ENCODE peak calls at places on chromosomes 7 and 10, in ten cellular contexts. M is psoas muscle; Q is NCI-H1105; Z is stimulated activated CD8-positive, alpha-beta memory T cell treated with anti-CD3 and anti-CD28 coated beads, Interleukin-2, amount 100 ng/mL, for 48 hours; H is AG08395; T is activated T-helper 9 cell treated with anti-CD3 and anti-CD28 coated beads, Interleukin-2, amount 50 U/mL, for 16 hours; G is NAMALWA; A is fibroblast of the aortic adventitia; P is T1000; J is H9. F is an unnamed sample.
A peak's percentile ranks its signal among the peaks of the same experiment; 100 is the strongest.

GRCh38 chr10:129936266-129936922 is 27.7 kb downstream of the EBF3 start:
- DNase-seq in Z (no peak), J (no peak), A (no peak), H (no peak), P (no peak), G (no peak), T (no peak), M (no peak), Q (no peak), F (no peak)

GRCh38 chr7:14734839-14735321 is 167.7 kb downstream of the DGKB start:
- DNase-seq in J (peak; percentile 86), Q (no peak), T (no peak), Z (no peak), M (no peak), A (no peak), P (no peak), G (peak; percentile 40), H (no peak), F (no peak)

GRCh38 chr10:113060221-113061053 is 110.4 kb downstream of the TCF7L2 start:
- DNase-seq in Z (no peak), J (no peak), P (no peak), G (no peak), H (no peak), T (no peak), A (peak; percentile 47), M (peak; percentile 64), Q (no peak), F (no peak)

GRCh38 chr7:2452074-2452507 is 24.1 kb downstream of the GRIFIN start:
- DNase-seq in P (no peak), G (peak; percentile 41), T (no peak), Q (no peak), Z (no peak), M (no peak), J (no peak), A (no peak), H (no peak), F (no peak)

GRCh38 chr10:8810677-8811076 is 756.2 kb downstream of the GATA3 start:
- DNase-seq in J (no peak), H (no peak), Q (no peak), T (no peak), A (no peak), P (no peak), M (no peak), Z (no peak), G (no peak), F (no peak)

GRCh38 chr10:121265320-121265719 is 332.9 kb downstream of the FGFR2 start:
- DNase-seq in J (no peak), H (no peak), Q (no peak), G (no peak), M (no peak), A (no peak), Z (no peak), T (no peak), P (no peak), F (no peak)

GRCh38 chr10:30542001-30542861 is 87.3 kb downstream of the LYZL2 start:
- DNase-seq in M (no peak), G (no peak), Q (no peak), J (no peak), A (no peak), Z (no peak), P (no peak), T (no peak), H (no peak), F (no peak)

GRCh38 chr10:13969118-13969791 is 361.5 kb downstream of the FRMD4A start:
- DNase-seq in P (peak; percentile 55), Z (no peak), G (no peak), Q (no peak), M (no peak), T (no peak), A (no peak), H (no peak), J (no peak), F (no peak)

GRCh38 chr10:59942556-59942955 is 36.2 kb upstream of the CCDC6 start:
- DNase-seq in A (no peak), G (no peak), T (no peak), Q (no peak), Z (no peak), M (no peak), P (no peak), H (no peak), J (no peak), F (no peak)

GRCh38 chr7:131540491-131541162 is 15.8 kb downstream of the PODXL start:
- DNase-seq in Q (no peak), T (no peak), P (no peak), J (no peak), H (no peak), M (no peak), A (no peak), G (no peak), Z (no peak), F (no peak)

GRCh38 chr10:22253578-22253882 is 35.7 kb upstream of the EBLN1 start:
- DNase-seq in J (no peak), H (no peak), M (peak; percentile 64), G (no peak), P (no peak), Q (no peak), A (no peak), T (peak; percentile 23), Z (no peak), F (no peak)

GRCh38 chr7:101121996-101122932 is 4.6 kb upstream of the SERPINE1 start:
- DNase-seq in P (peak; percentile 72), T (no peak), H (peak; percentile 90), G (no peak), J (peak; percentile 76), Q (no peak), A (peak; percentile 99), M (peak; percentile 82), Z (no peak), F (no peak)

GRCh38 chr10:43849551-43849950 is 200.9 kb upstream of the ZNF32 start:
- DNase-seq in J (no peak), Q (no peak), G (no peak), T (no peak), H (no peak), P (no peak), Z (no peak), A (no peak), M (no peak), F (no peak)

GRCh38 chr7:142097571-142097970 is 13.9 kb upstream of the MGAM2 start:
- DNase-seq in P (no peak), G (no peak), Q (no peak), J (no peak), M (no peak), A (no peak), H (no peak), Z (no peak), T (no peak), F (no peak)

GRCh38 chr10:102831322-102832071 is 5.7 kb downstream of the CYP17A1 start:
- DNase-seq in A (no peak), H (peak; percentile 68), G (no peak), Z (no peak), T (no peak), Q (no peak), J (no peak), P (no peak), M (no peak), F (no peak)

GRCh38 chr7:102864958-102865357 is 47.8 kb upstream of the LRRC17 start:
- DNase-seq in H (no peak), P (no peak), J (no peak), Z (no peak), A (no peak), T (no peak), Q (no peak), G (no peak), M (no peak), F (no peak)

GRCh38 chr7:5625938-5626337 is 155.5 kb downstream of the RNF216 start:
- DNase-seq in Q (no peak), J (no peak), G (no peak), T (no peak), H (peak; percentile 74), A (peak; percentile 83), P (peak; percentile 60), Z (no peak), M (no peak), F (no peak)

GRCh38 chr7:83105948-83106347 is 56.7 kb downstream of the PCLO start:
- DNase-seq in A (no peak), J (peak; percentile 26), Z (no peak), H (no peak), M (no peak), Q (no peak), T (no peak), G (no peak), P (no peak), F (no peak)

GRCh38 chr10:81724431-81724830 is 150.6 kb upstream of the NRG3 start:
- DNase-seq in A (no peak), T (no peak), J (no peak), Q (no peak), Z (no peak), P (no peak), G (peak; percentile 2), M (no peak), H (no peak), F (no peak)

F was measured in cerebellar nuclear complex.